ENCODE peak calls at places on chromosomes 6 and 20, in seven cellular contexts. C is NCI-H446; B is GOT3; X is ELR; H is GM20000; J is AG08396; S is effector memory CD4-positive, alpha-beta T cell. F is an unnamed sample.

GRCh38 chr6:159633196-159633595 is 59.8 kb downstream of the SOD2 start:
- DNase-seq in C (no peak), B (no peak), X (peak; percentile 62), H (no peak), J (no peak), S (no peak), F (no peak)

GRCh38 chr20:2357114-2357513 is 23.6 kb upstream of the TGM6 start:
- DNase-seq in C (no peak), B (no peak), X (no peak), H (no peak), J (no peak), S (no peak), F (no peak)

GRCh38 chr6:11747021-11747420 is 31.6 kb downstream of the ADTRP start:
- DNase-seq in C (no peak), B (no peak), X (no peak), H (no peak), J (no peak), S (no peak), F (no peak)

GRCh38 chr20:59800309-59800708 is 133.1 kb downstream of the SYCP2 start:
- DNase-seq in C (no peak), B (no peak), X (no peak), H (no peak), J (no peak), S (no peak), F (no peak)

GRCh38 chr20:33024609-33025317 is 6.7 kb upstream of the BPIFB6 start:
- DNase-seq in C (no peak), B (no peak), X (no peak), H (no peak), J (no peak), S (no peak), F (no peak)

GRCh38 chr6:155538708-155539107 is 83.1 kb upstream of the NOX3 start:
- DNase-seq in C (no peak), B (no peak), X (no peak), H (no peak), J (no peak), S (no peak), F (no peak)

GRCh38 chr20:4813839-4814695 is 92.4 kb downstream of the PRND start:
- DNase-seq in C (no peak), B (no peak), X (no peak), H (peak; percentile 84), J (no peak), S (peak; percentile 70), F (peak; percentile 17)

GRCh38 chr6:117908246-117909107 is 1.4 kb downstream of the SLC35F1 start:
- DNase-seq in C (no peak), B (no peak), X (no peak), H (no peak), J (no peak), S (no peak), F (peak; percentile 3)

GRCh38 chr6:136823128-136823660 is 802 bp downstream of the PEX7 start:
- DNase-seq in C (no peak), B (no peak), X (no peak), H (no peak), J (no peak), S (no peak), F (peak; percentile 33)

GRCh38 chr20:32386091-32386490 is 28.0 kb downstream of the ASXL1 start:
- DNase-seq in C (no peak), B (no peak), X (no peak), H (no peak), J (no peak), S (no peak), F (no peak)

GRCh38 chr6:152959333-152959732 is 23.5 kb downstream of the FBXO5 start:
- DNase-seq in C (no peak), B (no peak), X (no peak), H (no peak), J (no peak), S (no peak), F (no peak)